ENCODE peak calls at places on chromosome 2, in seven cellular contexts. W is endothelial cell, R is colonic mucosa, G is AG09309, L is B cell, O is lower lobe of right lung, H is GM12865. S is an unnamed sample.

GRCh38 chr2:63345285-63345633 is 243.0 kb downstream of the WDPCP start:
- DNase-seq in W (no peak), R (no peak), G (no peak), L (no peak), O (no peak), H (no peak), S (no peak)

GRCh38 chr2:173652311-173652710 is 297.6 kb downstream of the CDCA7 start:
- DNase-seq in W (no peak), R (no peak), G (peak), L (no peak), O (no peak), H (no peak), S (no peak)

GRCh38 chr2:15634846-15635490 is 43.3 kb downstream of the DDX1 start:
- DNase-seq in W (no peak), R (no peak), G (no peak), L (no peak), O (no peak), H (no peak), S (no peak)

GRCh38 chr2:166410828-166411472 is 35.2 kb upstream of the SCN9A start:
- DNase-seq in W (no peak), R (no peak), G (peak), L (no peak), O (no peak), H (no peak), S (no peak)

GRCh38 chr2:128536925-128537620 is 218.4 kb upstream of the HS6ST1 start:
- DNase-seq in W (no peak), R (no peak), G (peak), L (no peak), O (no peak), H (no peak), S (no peak)

GRCh38 chr2:223247136-223247535 is 195.1 kb downstream of the KCNE4 start:
- DNase-seq in W (peak), R (no peak), G (no peak), L (no peak), O (no peak), H (peak), S (no peak)

GRCh38 chr2:67564076-67564475 is 166.9 kb downstream of the ETAA1 start:
- DNase-seq in W (no peak), R (no peak), G (peak), L (no peak), O (no peak), H (no peak), S (no peak)

GRCh38 chr2:140814141-140814540 is 1316.7 kb downstream of the LRP1B start:
- DNase-seq in W (no peak), R (no peak), G (no peak), L (no peak), O (no peak), H (no peak), S (no peak)

GRCh38 chr2:185894223-185894622 is 155.6 kb downstream of the FSIP2 start:
- DNase-seq in W (no peak), R (no peak), G (no peak), L (no peak), O (no peak), H (no peak), S (no peak)

GRCh38 chr2:150267651-150268415 is 219.6 kb downstream of the RND3 start:
- DNase-seq in W (no peak), R (no peak), G (no peak), L (no peak), O (no peak), H (no peak), S (no peak)

GRCh38 chr2:186569906-186570305 is 19.9 kb upstream of the ITGAV start:
- DNase-seq in W (no peak), R (no peak), G (no peak), L (no peak), O (no peak), H (no peak), S (no peak)

GRCh38 chr2:1590611-1591460 is 153.5 kb downstream of the PXDN start:
- DNase-seq in W (no peak), R (no peak), G (no peak), L (no peak), O (peak), H (no peak), S (no peak)

GRCh38 chr2:218036371-218036770 is 32.7 kb upstream of the RUFY4 start:
- DNase-seq in W (no peak), R (no peak), G (no peak), L (no peak), O (no peak), H (peak), S (no peak)
- TF ChIP-seq CTCF in W (no peak), R (no peak), G (peak), L (no peak), O (no peak), H (no peak), S (no peak)

DNA sequence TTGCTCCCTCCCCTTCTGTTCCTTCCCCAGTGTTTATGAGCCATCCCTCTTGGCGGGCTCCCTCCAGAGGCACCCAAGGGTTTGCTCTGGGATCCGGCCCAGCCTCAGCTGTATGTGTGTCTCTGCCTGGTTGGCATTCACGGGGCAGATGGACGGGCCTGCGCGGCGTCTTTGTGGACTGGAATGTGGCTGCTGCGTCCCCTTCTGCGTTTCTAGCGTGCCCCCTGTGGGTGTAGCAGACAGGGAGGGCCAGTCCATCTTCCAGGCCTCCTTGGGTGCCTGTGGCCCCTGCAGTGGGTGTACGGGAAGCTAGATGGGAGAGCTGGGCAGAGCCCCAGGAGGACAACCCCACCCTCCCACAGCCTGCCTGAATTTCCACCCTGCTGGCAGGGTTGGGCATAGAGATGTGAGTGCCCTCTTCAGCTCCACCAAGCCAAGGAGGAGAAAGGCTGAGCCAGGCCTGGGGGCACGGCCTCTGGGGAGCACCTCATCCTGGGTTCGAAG is 15.7 kb downstream of the GPC1 start:
- DNase-seq in W (no peak), R (no peak), G (no peak), L (no peak), O (peak), H (no peak), S (no peak)
- TF ChIP-seq CTCF in W (no peak), R (no peak), G (no peak), L (no peak), O (no peak), H (no peak), S (no peak)

DNA sequence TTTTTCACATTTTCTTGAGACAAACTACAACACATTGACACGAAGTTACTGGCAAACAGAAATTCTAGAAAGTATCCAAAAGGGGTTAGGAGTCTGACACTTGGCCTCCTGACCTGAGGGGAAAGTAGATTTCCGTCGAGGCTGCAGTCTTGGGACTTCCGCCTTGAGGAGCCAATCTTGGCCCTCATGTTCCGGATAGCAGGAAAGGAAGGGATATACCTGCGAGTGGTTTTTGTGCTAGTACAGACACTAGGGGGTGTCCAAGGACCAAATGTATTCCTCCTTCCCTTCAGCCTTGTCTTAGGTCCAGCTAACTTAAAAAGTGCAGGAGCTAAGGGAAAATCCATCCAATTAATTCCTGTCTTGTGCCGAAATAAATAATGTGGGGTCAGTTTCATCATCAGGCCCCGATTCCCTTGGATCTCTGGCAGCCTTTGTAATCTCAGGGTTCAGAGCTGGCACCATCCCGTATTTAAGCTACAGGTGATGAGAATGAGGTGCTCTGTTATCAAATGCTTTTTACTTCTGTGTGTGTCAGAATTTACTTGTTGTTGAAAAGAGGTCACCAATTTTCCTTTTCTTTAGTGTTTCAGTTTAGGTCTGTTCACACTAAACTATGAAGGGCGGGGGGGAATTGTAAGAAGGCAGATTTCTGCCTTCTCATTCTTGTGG is 330.2 kb upstream of the FANCL start:
- DNase-seq in W (peak), R (peak), G (peak), L (peak), O (no peak), H (peak), S (peak)
- TF ChIP-seq CTCF in W (peak), R (peak), G (peak), L (peak), O (peak), H (peak), S (peak)

GRCh38 chr2:235698028-235698427 is 204.2 kb downstream of the AGAP1 start:
- DNase-seq in W (no peak), R (no peak), G (no peak), L (no peak), O (no peak), H (no peak), S (no peak)
- TF ChIP-seq CTCF in W (no peak), R (no peak), G (no peak), L (no peak), O (no peak), H (no peak), S (no peak)

GRCh38 chr2:43837033-43837432 is 1.6 kb downstream of the ABCG5 start:
- DNase-seq in W (no peak), R (no peak), G (no peak), L (no peak), O (no peak), H (no peak), S (no peak)
- TF ChIP-seq CTCF in W (no peak), R (no peak), G (no peak), L (no peak), O (no peak), H (no peak), S (no peak)